ENCODE peak calls at places on chromosome 7, in eight cellular contexts. One of them, this sample, is unnamed.

GRCh38 chr7:159030490-159031134 is 114.1 kb downstream of the VIPR2 start:
- DNase-seq in HEK293T: peak
- DNase-seq in HTR-8/SVneo: peak
- DNase-seq in EH: no peak
- DNase-seq in tibial nerve: peak
- DNase-seq in fibroblast of the aortic adventitia: no peak
- DNase-seq in AG10803: no peak
- DNase-seq in stimulated activated naive CD4-positive, alpha-beta T cell: no peak
- DNase-seq in this sample: peak

GRCh38 chr7:45606050-45606449 is 31.9 kb downstream of the ADCY1 start:
- DNase-seq in HEK293T: no peak
- DNase-seq in HTR-8/SVneo: no peak
- DNase-seq in EH: no peak
- DNase-seq in tibial nerve: no peak
- DNase-seq in fibroblast of the aortic adventitia: no peak
- DNase-seq in AG10803: no peak
- DNase-seq in stimulated activated naive CD4-positive, alpha-beta T cell: no peak
- DNase-seq in this sample: no peak

GRCh38 chr7:78141533-78142281 is 343.1 kb downstream of the PHTF2 start:
- DNase-seq in HEK293T: no peak
- DNase-seq in HTR-8/SVneo: no peak
- DNase-seq in EH: peak
- DNase-seq in tibial nerve: no peak
- DNase-seq in fibroblast of the aortic adventitia: peak
- DNase-seq in AG10803: peak
- DNase-seq in stimulated activated naive CD4-positive, alpha-beta T cell: no peak
- DNase-seq in this sample: peak

GRCh38 chr7:112185005-112185834 is 21.0 kb downstream of the DOCK4 start:
- DNase-seq in HEK293T: no peak
- DNase-seq in HTR-8/SVneo: no peak
- DNase-seq in EH: no peak
- DNase-seq in tibial nerve: no peak
- DNase-seq in fibroblast of the aortic adventitia: no peak
- DNase-seq in AG10803: no peak
- DNase-seq in stimulated activated naive CD4-positive, alpha-beta T cell: no peak
- DNase-seq in this sample: no peak

GRCh38 chr7:137462847-137463246 is 119.3 kb upstream of the PTN start:
- DNase-seq in HEK293T: no peak
- DNase-seq in HTR-8/SVneo: no peak
- DNase-seq in EH: no peak
- DNase-seq in tibial nerve: no peak
- DNase-seq in fibroblast of the aortic adventitia: no peak
- DNase-seq in AG10803: peak
- DNase-seq in stimulated activated naive CD4-positive, alpha-beta T cell: no peak
- DNase-seq in this sample: no peak

GRCh38 chr7:77217474-77218185 is 18.0 kb upstream of the FGL2 start:
- DNase-seq in HEK293T: no peak
- DNase-seq in HTR-8/SVneo: no peak
- DNase-seq in EH: no peak
- DNase-seq in tibial nerve: no peak
- DNase-seq in fibroblast of the aortic adventitia: no peak
- DNase-seq in AG10803: no peak
- DNase-seq in stimulated activated naive CD4-positive, alpha-beta T cell: no peak
- DNase-seq in this sample: no peak

GRCh38 chr7:136637826-136638225 is 230.6 kb upstream of the CHRM2 start:
- DNase-seq in HEK293T: no peak
- DNase-seq in HTR-8/SVneo: no peak
- DNase-seq in EH: peak
- DNase-seq in tibial nerve: no peak
- DNase-seq in fibroblast of the aortic adventitia: no peak
- DNase-seq in AG10803: no peak
- DNase-seq in stimulated activated naive CD4-positive, alpha-beta T cell: no peak
- DNase-seq in this sample: no peak

GRCh38 chr7:46680147-46680546 is 759.1 kb upstream of the IGFBP3 start:
- DNase-seq in HEK293T: no peak
- DNase-seq in HTR-8/SVneo: no peak
- DNase-seq in EH: no peak
- DNase-seq in tibial nerve: no peak
- DNase-seq in fibroblast of the aortic adventitia: no peak
- DNase-seq in AG10803: no peak
- DNase-seq in stimulated activated naive CD4-positive, alpha-beta T cell: no peak
- DNase-seq in this sample: peak

GRCh38 chr7:18508441-18509427 is 13.2 kb downstream of the HDAC9 start:
- DNase-seq in HEK293T: no peak
- DNase-seq in HTR-8/SVneo: peak
- DNase-seq in EH: peak
- DNase-seq in tibial nerve: no peak
- DNase-seq in fibroblast of the aortic adventitia: peak
- DNase-seq in AG10803: peak
- DNase-seq in stimulated activated naive CD4-positive, alpha-beta T cell: no peak
- DNase-seq in this sample: peak

GRCh38 chr7:50679218-50680007 is 103.3 kb downstream of the GRB10 start:
- DNase-seq in HEK293T: peak
- DNase-seq in HTR-8/SVneo: peak
- DNase-seq in EH: peak
- DNase-seq in tibial nerve: no peak
- DNase-seq in fibroblast of the aortic adventitia: peak
- DNase-seq in AG10803: peak
- DNase-seq in stimulated activated naive CD4-positive, alpha-beta T cell: peak
- DNase-seq in this sample: peak

GRCh38 chr7:121352323-121352722 is 23.5 kb downstream of the WNT16 start:
- DNase-seq in HEK293T: no peak
- DNase-seq in HTR-8/SVneo: no peak
- DNase-seq in EH: no peak
- DNase-seq in tibial nerve: no peak
- DNase-seq in fibroblast of the aortic adventitia: no peak
- DNase-seq in AG10803: no peak
- DNase-seq in stimulated activated naive CD4-positive, alpha-beta T cell: no peak
- DNase-seq in this sample: no peak

GRCh38 chr7:152674860-152675760 is 831 bp downstream of the XRCC2 start:
- DNase-seq in HEK293T: peak
- DNase-seq in HTR-8/SVneo: peak
- DNase-seq in EH: peak
- DNase-seq in tibial nerve: no peak
- DNase-seq in fibroblast of the aortic adventitia: peak
- DNase-seq in AG10803: peak
- DNase-seq in stimulated activated naive CD4-positive, alpha-beta T cell: no peak
- DNase-seq in this sample: peak

GRCh38 chr7:151003572-151003971 is 12.8 kb downstream of the NOS3 start:
- DNase-seq in HEK293T: no peak
- DNase-seq in HTR-8/SVneo: no peak
- DNase-seq in EH: no peak
- DNase-seq in tibial nerve: no peak
- DNase-seq in fibroblast of the aortic adventitia: no peak
- DNase-seq in AG10803: no peak
- DNase-seq in stimulated activated naive CD4-positive, alpha-beta T cell: no peak
- DNase-seq in this sample: no peak

GRCh38 chr7:157875230-157876179 is 538.7 kb downstream of the DNAJB6 start:
- DNase-seq in HEK293T: peak
- DNase-seq in HTR-8/SVneo: no peak
- DNase-seq in EH: no peak
- DNase-seq in tibial nerve: no peak
- DNase-seq in fibroblast of the aortic adventitia: no peak
- DNase-seq in AG10803: no peak
- DNase-seq in stimulated activated naive CD4-positive, alpha-beta T cell: peak
- DNase-seq in this sample: no peak

GRCh38 chr7:38561166-38561565 is 70.0 kb downstream of the AMPH start:
- DNase-seq in HEK293T: no peak
- DNase-seq in HTR-8/SVneo: no peak
- DNase-seq in EH: peak
- DNase-seq in tibial nerve: no peak
- DNase-seq in fibroblast of the aortic adventitia: no peak
- DNase-seq in AG10803: peak
- DNase-seq in stimulated activated naive CD4-positive, alpha-beta T cell: no peak
- DNase-seq in this sample: no peak

GRCh38 chr7:19663816-19664531 is 44.9 kb downstream of the POLR1F start:
- DNase-seq in HEK293T: no peak
- DNase-seq in HTR-8/SVneo: no peak
- DNase-seq in EH: no peak
- DNase-seq in tibial nerve: no peak
- DNase-seq in fibroblast of the aortic adventitia: no peak
- DNase-seq in AG10803: no peak
- DNase-seq in stimulated activated naive CD4-positive, alpha-beta T cell: no peak
- DNase-seq in this sample: no peak

GRCh38 chr7:72244826-72245398 is 167.2 kb downstream of the CALN1 start:
- DNase-seq in HEK293T: no peak
- DNase-seq in HTR-8/SVneo: no peak
- DNase-seq in EH: no peak
- DNase-seq in tibial nerve: no peak
- DNase-seq in fibroblast of the aortic adventitia: no peak
- DNase-seq in AG10803: no peak
- DNase-seq in stimulated activated naive CD4-positive, alpha-beta T cell: no peak
- DNase-seq in this sample: no peak

GRCh38 chr7:137771679-137772078 is 75.1 kb downstream of the DGKI start:
- DNase-seq in HEK293T: no peak
- DNase-seq in HTR-8/SVneo: no peak
- DNase-seq in EH: peak
- DNase-seq in tibial nerve: no peak
- DNase-seq in fibroblast of the aortic adventitia: peak
- DNase-seq in AG10803: peak
- DNase-seq in stimulated activated naive CD4-positive, alpha-beta T cell: no peak
- DNase-seq in this sample: peak

This sample was measured in fibroblast of villous mesenchyme.